ENCODE peak calls at places on chromosomes 5 and 9, in four cellular contexts. D is endothelial cell, K is bronchial epithelial cell, S is SK-N-SH. H is an unnamed sample.

GRCh38 chr5:154418344-154418820 is 27.4 kb upstream of the SAP30L start:
- DNase-seq in D (no peak), S (no peak), K (no peak), H (no peak)

GRCh38 chr9:69293186-69293585 is 31.8 kb upstream of the ENTREP1 start:
- DNase-seq in K (peak), S (no peak), D (no peak), H (no peak)

GRCh38 chr5:92637960-92638359 is 943.1 kb downstream of the NR2F1-AS1 start:
- DNase-seq in D (no peak), S (no peak), K (no peak), H (no peak)

GRCh38 chr9:124381073-124381945 is 33.9 kb downstream of the PSMB7 start:
- DNase-seq in D (no peak), K (peak), S (no peak), H (peak)

GRCh38 chr9:83280259-83280658 is 217.3 kb upstream of the RASEF start:
- DNase-seq in S (no peak), D (no peak), K (peak), H (no peak)

GRCh38 chr9:111037744-111038335 is 430 bp downstream of the LPAR1 start:
- DNase-seq in S (peak), D (peak), K (no peak), H (no peak)

GRCh38 chr9:89022902-89023301 is 31.6 kb downstream of the S1PR3 start:
- DNase-seq in K (peak), D (no peak), S (no peak), H (no peak)

GRCh38 chr5:56814361-56814962 is 887 bp upstream of the MAP3K1 start:
- DNase-seq in D (peak), S (peak), K (no peak), H (peak)

GRCh38 chr5:127313847-127314473 is 23.4 kb downstream of the MEGF10 start:
- DNase-seq in K (peak), S (peak), D (peak), H (peak)

GRCh38 chr5:4579679-4580078 is 560.5 kb upstream of the ADAMTS16 start:
- DNase-seq in D (no peak), S (no peak), K (no peak), H (no peak)

GRCh38 chr9:14205463-14205862 is 108.5 kb downstream of the NFIB start:
- DNase-seq in S (no peak), K (peak), D (no peak), H (no peak)

GRCh38 chr5:181159286-181160143 is 12.1 kb downstream of the OR2V2 start:
- DNase-seq in D (peak), S (peak), K (peak), H (peak)

GRCh38 chr5:116361171-116361967 is 213.3 kb downstream of the SEMA6A start:
- DNase-seq in K (peak), S (peak), D (peak), H (no peak)

GRCh38 chr5:610744-611730 is 1.1 kb upstream of the CEP72 start:
- DNase-seq in K (no peak), D (no peak), S (no peak), H (no peak)

GRCh38 chr5:135216072-135216812 is 182.2 kb upstream of the PITX1 start:
- DNase-seq in S (no peak), K (no peak), D (no peak), H (no peak)

GRCh38 chr5:67215592-67216471 is 19.2 kb upstream of the CD180 start:
- DNase-seq in S (peak), D (peak), K (peak), H (peak)

GRCh38 chr5:35675392-35675791 is 57.7 kb downstream of the SPEF2 start:
- DNase-seq in K (no peak), D (no peak), S (no peak), H (no peak)

GRCh38 chr9:81776834-81777233 is 87.5 kb upstream of the TLE1 start:
- DNase-seq in K (no peak), S (no peak), D (no peak), H (no peak)

GRCh38 chr9:106888992-106889631 is 26.1 kb downstream of the ZNF462 start:
- DNase-seq in S (no peak), K (peak), D (no peak), H (no peak)

GRCh38 chr5:157059093-157059539 is at the start of gene HAVCR1:
- DNase-seq in S (no peak), D (no peak), K (no peak), H (no peak)

GRCh38 chr9:137488330-137488653 is 29.2 kb upstream of the NSMF start:
- DNase-seq in D (no peak), S (peak), K (no peak), H (no peak)

GRCh38 chr5:66658516-66658915 is 62.3 kb downstream of the MAST4 start:
- DNase-seq in D (no peak), K (no peak), S (no peak), H (no peak)

GRCh38 chr9:37706290-37706689 is 47.3 kb upstream of the TRMT10B start:
- DNase-seq in D (no peak), K (peak), S (no peak), H (no peak)

GRCh38 chr5:134512661-134512999 is 12.8 kb upstream of the JADE2 start:
- DNase-seq in K (no peak), D (no peak), S (no peak), H (no peak)

GRCh38 chr9:88339322-88339721 is 48.9 kb upstream of the SPIN1 start:
- DNase-seq in D (no peak), K (no peak), S (no peak), H (no peak)

GRCh38 chr5:72244862-72245371 is 75.1 kb downstream of the MRPS27 start:
- DNase-seq in S (peak), D (no peak), K (peak), H (peak)

GRCh38 chr9:80797427-80797825 is 891.9 kb downstream of the TLE1 start:
- DNase-seq in S (no peak), K (no peak), D (no peak), H (no peak)

GRCh38 chr5:163089926-163090325 is 347.5 kb upstream of the CCNG1 start:
- DNase-seq in S (no peak), D (no peak), K (no peak), H (no peak)

GRCh38 chr5:134174841-134175839 is 1.6 kb downstream of the SKP1 start:
- DNase-seq in K (peak), D (no peak), S (peak), H (no peak)

GRCh38 chr5:59765446-59765845 is 128.1 kb downstream of the PDE4D start:
- DNase-seq in S (no peak), D (no peak), K (no peak), H (no peak)

GRCh38 chr9:70478963-70479641 is 64.6 kb upstream of the KLF9 start:
- DNase-seq in K (peak), S (no peak), D (no peak), H (no peak)

GRCh38 chr5:54249210-54250028 is 61.0 kb downstream of the ARL15 start:
- DNase-seq in K (no peak), S (peak), D (peak), H (peak)

GRCh38 chr9:72863456-72864094 is 89.3 kb downstream of the ALDH1A1 start:
- DNase-seq in D (no peak), K (no peak), S (no peak), H (no peak)

DNA sequence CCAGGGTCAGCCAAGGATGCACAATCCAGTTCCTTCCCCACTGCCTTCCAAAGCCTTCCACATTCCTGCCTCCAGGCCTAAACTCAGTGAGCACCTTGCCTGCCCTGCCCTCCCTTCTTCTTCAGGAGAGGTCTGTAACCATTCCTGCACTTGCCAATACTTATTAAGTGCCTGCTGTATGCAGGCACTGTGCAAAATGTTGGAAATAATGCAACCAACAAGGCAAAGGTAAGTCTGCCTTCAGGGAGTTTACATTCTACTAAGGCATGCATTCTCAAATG is 4.2 kb upstream of the TCOF1 start:
- DNase-seq in K (no peak), D (no peak), S (no peak), H (no peak)
- TF ChIP-seq CTCF in K (no peak), D (no peak), S (no peak), H (no peak)

GRCh38 chr9:86974421-86974820 is 27.1 kb upstream of the GAS1 start:
- DNase-seq in K (no peak), S (no peak), D (no peak), H (no peak)
- TF ChIP-seq CTCF in K (no peak), S (no peak), D (no peak), H (no peak)

DNA sequence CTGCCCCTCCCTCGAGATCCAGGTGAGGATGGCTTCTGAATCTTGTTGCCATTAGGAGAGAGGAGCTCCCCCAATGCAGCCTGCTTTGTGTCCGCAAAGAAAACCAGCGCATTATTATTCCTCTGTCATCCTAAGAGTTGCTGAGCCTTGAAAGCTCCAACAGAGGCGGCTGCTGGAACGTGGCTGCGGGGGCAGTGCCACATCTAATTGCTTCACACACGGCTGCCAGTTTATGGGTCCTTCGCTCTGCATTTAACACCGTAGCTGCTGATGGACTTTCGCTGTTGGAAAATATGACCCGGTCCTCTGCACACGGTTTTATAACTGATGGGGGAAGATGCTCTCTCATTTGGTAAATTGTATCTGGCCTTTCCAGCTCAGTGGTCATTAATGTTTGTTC is 38.0 kb downstream of the ZNF622 start:
- DNase-seq in D (no peak), S (no peak), K (no peak), H (no peak)
- TF ChIP-seq CTCF in D (no peak), S (no peak), K (no peak), H (no peak)

DNA sequence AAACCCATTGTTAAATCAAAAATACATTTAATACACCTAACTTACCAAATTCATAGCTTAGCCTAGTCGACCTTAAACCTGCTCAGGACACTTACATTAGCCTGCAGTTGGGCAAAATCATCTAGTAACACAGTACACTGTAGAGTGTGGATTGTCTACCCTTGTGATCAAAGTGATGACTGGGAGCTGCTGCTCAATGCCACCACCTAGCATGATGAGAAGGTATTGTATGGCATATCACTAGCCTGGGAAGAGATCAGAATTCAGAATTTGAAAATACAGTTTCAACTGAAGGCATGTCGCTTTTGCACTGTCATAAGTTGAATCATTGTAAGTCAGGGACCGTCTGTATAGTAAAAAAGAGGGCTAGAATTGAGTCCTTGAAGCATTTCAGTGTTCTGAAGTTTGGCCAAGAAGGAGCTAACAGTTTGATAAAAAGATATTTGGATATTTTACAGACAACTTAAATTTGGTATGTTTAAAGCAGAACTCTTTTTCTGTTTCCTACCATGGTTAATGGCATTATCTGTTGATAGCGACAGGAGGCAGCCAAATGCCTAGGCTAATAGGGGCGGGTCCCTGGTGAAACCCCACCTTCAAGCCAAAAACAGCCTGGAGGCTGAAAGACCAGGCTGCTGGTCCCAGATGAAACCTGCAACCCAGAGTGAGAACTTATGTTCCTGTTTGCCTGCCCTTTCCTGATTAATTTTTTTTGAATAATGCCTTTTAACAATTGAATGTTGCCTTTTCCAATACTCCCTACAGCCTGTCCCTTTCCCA is 23.0 kb downstream of the SMIM15 start:
- DNase-seq in K (no peak), D (no peak), S (peak), H (peak)
- TF ChIP-seq CTCF in K (peak), D (no peak), S (peak), H (no peak)

DNA sequence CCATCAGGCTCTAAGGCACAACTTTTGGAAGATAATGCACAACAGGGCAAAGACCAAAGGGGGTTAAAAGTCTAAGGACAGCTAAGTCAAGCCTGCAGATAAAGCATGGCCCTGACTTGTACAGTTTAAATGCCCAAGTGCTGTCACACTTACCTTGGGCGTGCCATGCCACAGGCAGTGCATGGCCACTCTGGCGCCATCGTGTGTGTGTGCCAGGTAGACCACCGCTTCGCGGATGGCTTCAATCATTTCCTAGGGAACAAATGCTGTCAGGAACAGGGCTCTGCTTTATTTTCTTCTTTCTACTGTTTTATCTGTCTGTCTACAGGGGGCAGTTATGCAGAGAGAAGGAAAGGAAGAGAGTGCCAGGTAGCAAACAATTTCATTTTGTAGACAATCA is 19.3 kb downstream of the PUM3 start:
- DNase-seq in K (no peak), S (peak), D (peak), H (peak)
- TF ChIP-seq CTCF in K (peak), S (peak), D (peak), H (no peak)

GRCh38 chr9:26723486-26723885 is 169.1 kb downstream of the CAAP1 start:
- DNase-seq in D (peak), K (peak), S (no peak), H (peak)
- TF ChIP-seq CTCF in D (peak), K (peak), S (peak), H (peak)

DNA sequence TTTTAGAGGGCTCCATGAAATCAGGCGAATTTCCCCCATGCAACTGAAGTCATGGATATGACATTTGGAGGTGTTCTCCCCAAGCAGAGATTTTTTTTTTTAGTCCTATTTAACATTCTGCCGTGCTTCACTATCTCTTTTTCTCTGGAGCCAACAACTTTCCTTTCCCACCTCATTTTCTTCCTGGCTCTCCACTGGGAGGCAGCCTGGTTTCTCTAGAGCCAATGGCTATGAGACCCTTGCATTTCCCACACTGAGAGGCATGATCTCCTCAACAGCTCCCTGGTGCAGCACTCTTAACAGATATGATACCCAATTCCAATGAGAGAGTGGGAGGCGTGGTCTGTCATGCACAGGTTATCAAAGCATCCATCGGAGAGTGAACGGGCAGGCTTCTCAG is 310.8 kb downstream of the DRD1 start:
- DNase-seq in S (no peak), K (no peak), D (no peak), H (no peak)
- TF ChIP-seq CTCF in S (no peak), K (no peak), D (no peak), H (no peak)

H was measured in activated CD8-positive, alpha-beta T cell treated with anti-CD3 and anti-CD28 coated beads for 36 hours.